ENCODE peak calls at places on chromosome 1, in eight cellular contexts. E, B, N, D, W, Q, T and A are unnamed samples.

GRCh38 chr1:196608401-196609113 is at the start of gene KCNT2:
- DNase-seq in E (peak; percentile 96), B (peak; percentile 71), N (no peak), D (peak; percentile 71), W (peak; percentile 91), Q (peak; percentile 3), T (peak; percentile 97), A (no peak)

GRCh38 chr1:30046751-30047150 is 676.6 kb downstream of the MATN1 start:
- DNase-seq in E (no peak), B (no peak), N (no peak), D (no peak), W (no peak), Q (no peak), T (no peak), A (no peak)

GRCh38 chr1:220151454-220151853 is 57.5 kb downstream of the IARS2 start:
- DNase-seq in E (no peak), B (no peak), N (no peak), D (no peak), W (no peak), Q (no peak), T (no peak), A (no peak)

GRCh38 chr1:224357626-224358124 is 996 bp downstream of the CNIH4 start:
- DNase-seq in E (no peak), B (no peak), N (no peak), D (peak; percentile 45), W (no peak), Q (no peak), T (no peak), A (no peak)

GRCh38 chr1:240823357-240823756 is 211.4 kb upstream of the GREM2 start:
- DNase-seq in E (no peak), B (no peak), N (peak; percentile 2), D (no peak), W (no peak), Q (no peak), T (no peak), A (no peak)

GRCh38 chr1:221157026-221157761 is 278.0 kb downstream of the HLX start:
- DNase-seq in E (no peak), B (no peak), N (peak; percentile 64), D (no peak), W (no peak), Q (no peak), T (no peak), A (peak; percentile 31)

GRCh38 chr1:46034601-46035516 is 97.6 kb downstream of the PIK3R3 start:
- DNase-seq in E (no peak), B (no peak), N (no peak), D (no peak), W (no peak), Q (no peak), T (no peak), A (no peak)

GRCh38 chr1:2360588-2361364 is 30.6 kb downstream of the MORN1 start:
- DNase-seq in E (no peak), B (no peak), N (no peak), D (no peak), W (peak; percentile 37), Q (no peak), T (no peak), A (no peak)

GRCh38 chr1:61322769-61323168 is 240.4 kb downstream of the NFIA start:
- DNase-seq in E (no peak), B (no peak), N (no peak), D (no peak), W (no peak), Q (peak; percentile 14), T (no peak), A (no peak)

GRCh38 chr1:93016171-93016570 is 54.9 kb upstream of the DIPK1A start:
- DNase-seq in E (no peak), B (no peak), N (no peak), D (peak; percentile 10), W (no peak), Q (no peak), T (no peak), A (no peak)